ENCODE peak calls at places on chromosomes 6 and 20, in seven cellular contexts. V, U, Q, A, O, J and L are unnamed samples.

GRCh38 chr20:61253264-61253639 is 1.2 kb downstream of the CDH4 start:
- DNase-seq in V (no peak), U (no peak), Q (no peak), A (peak; percentile 40), O (no peak), J (peak; percentile 60), L (no peak)

GRCh38 chr6:35370124-35370741 is 27.9 kb downstream of the PPARD start:
- DNase-seq in V (peak; percentile 49), U (no peak), Q (peak; percentile 89), A (no peak), O (peak; percentile 84), J (peak; percentile 45), L (peak; percentile 29)

GRCh38 chr6:160137989-160138835 is 16.6 kb downstream of the SLC22A1 start:
- DNase-seq in V (peak; percentile 48), U (peak; percentile 36), Q (peak; percentile 64), A (peak; percentile 64), O (peak; percentile 64), J (peak; percentile 61), L (peak; percentile 45)

GRCh38 chr6:146183831-146184230 is 155.0 kb downstream of the GRM1 start:
- DNase-seq in V (no peak), U (no peak), Q (no peak), A (peak; percentile 41), O (no peak), J (no peak), L (no peak)

GRCh38 chr6:6681443-6681842 is 92.9 kb downstream of the LY86 start:
- DNase-seq in V (no peak), U (no peak), Q (no peak), A (no peak), O (no peak), J (no peak), L (no peak)

GRCh38 chr6:81820979-81821378 is 68.5 kb upstream of the TENT5A start:
- DNase-seq in V (no peak), U (no peak), Q (no peak), A (no peak), O (no peak), J (peak; percentile 53), L (peak; percentile 4)

GRCh38 chr20:53032021-53033001 is 60.2 kb downstream of the TSHZ2 start:
- DNase-seq in V (no peak), U (no peak), Q (no peak), A (no peak), O (no peak), J (peak; percentile 54), L (no peak)

GRCh38 chr6:21895591-21895990 is 302.0 kb downstream of the SOX4 start:
- DNase-seq in V (no peak), U (no peak), Q (no peak), A (no peak), O (no peak), J (no peak), L (no peak)

GRCh38 chr20:41619360-41620115 is 1.4 kb upstream of the CHD6 start:
- DNase-seq in V (no peak), U (no peak), Q (no peak), A (no peak), O (no peak), J (no peak), L (no peak)

GRCh38 chr20:31684153-31685003 is 38.3 kb downstream of the BCL2L1 start:
- DNase-seq in V (no peak), U (no peak), Q (no peak), A (no peak), O (no peak), J (no peak), L (peak; percentile 33)

GRCh38 chr20:10077081-10077471 is 42.3 kb downstream of the ANKEF1 start:
- DNase-seq in V (no peak), U (no peak), Q (no peak), A (peak; percentile 16), O (no peak), J (no peak), L (no peak)

GRCh38 chr6:28683945-28684538 is 158.4 kb downstream of the GPX5 start:
- DNase-seq in V (no peak), U (peak; percentile 2), Q (no peak), A (peak; percentile 56), O (no peak), J (peak; percentile 76), L (peak; percentile 4)

GRCh38 chr6:108002365-108003221 is 44.6 kb upstream of the SEC63 start:
- DNase-seq in V (no peak), U (no peak), Q (no peak), A (peak; percentile 19), O (no peak), J (no peak), L (no peak)

GRCh38 chr6:167247814-167248595 is 43.1 kb upstream of the UNC93A start:
- DNase-seq in V (no peak), U (no peak), Q (no peak), A (no peak), O (no peak), J (no peak), L (no peak)

GRCh38 chr6:164252952-164253351 is 838.4 kb downstream of the QKI start:
- DNase-seq in V (no peak), U (no peak), Q (no peak), A (no peak), O (no peak), J (no peak), L (no peak)

GRCh38 chr20:48823476-48823875 is 4.3 kb downstream of the PREX1 start:
- DNase-seq in V (no peak), U (no peak), Q (no peak), A (no peak), O (no peak), J (no peak), L (no peak)

GRCh38 chr6:75488026-75488425 is 5.6 kb downstream of the FILIP1 start:
- DNase-seq in V (no peak), U (no peak), Q (no peak), A (no peak), O (no peak), J (peak; percentile 61), L (no peak)

GRCh38 chr20:15339264-15339663 is 1001.9 kb upstream of the FLRT3 start:
- DNase-seq in V (no peak), U (no peak), Q (no peak), A (no peak), O (no peak), J (no peak), L (no peak)

GRCh38 chr20:11112837-11113236 is 439.0 kb upstream of the JAG1 start:
- DNase-seq in V (no peak), U (no peak), Q (no peak), A (no peak), O (no peak), J (no peak), L (no peak)

GRCh38 chr20:60362531-60362930 is 404.3 kb downstream of the CDH26 start:
- DNase-seq in V (no peak), U (no peak), Q (no peak), A (no peak), O (no peak), J (no peak), L (no peak)

GRCh38 chr20:14778875-14779274 is 441.5 kb upstream of the FLRT3 start:
- DNase-seq in V (no peak), U (no peak), Q (no peak), A (no peak), O (no peak), J (no peak), L (no peak)

GRCh38 chr6:48101277-48101676 is 9.7 kb downstream of the PTCHD4 start:
- DNase-seq in V (no peak), U (no peak), Q (no peak), A (no peak), O (no peak), J (no peak), L (no peak)

GRCh38 chr6:18506387-18507017 is 119.4 kb downstream of the RNF144B start:
- DNase-seq in V (no peak), U (no peak), Q (no peak), A (no peak), O (no peak), J (peak; percentile 81), L (no peak)

GRCh38 chr6:150395388-150396009 is 26.7 kb downstream of the IYD start:
- DNase-seq in V (no peak), U (no peak), Q (no peak), A (peak; percentile 79), O (no peak), J (peak; percentile 82), L (peak; percentile 8)

GRCh38 chr20:52010541-52010940 is 181.0 kb downstream of the ZFP64 start:
- DNase-seq in V (no peak), U (no peak), Q (no peak), A (no peak), O (no peak), J (no peak), L (no peak)

GRCh38 chr6:44805239-44805849 is 417.8 kb downstream of the CDC5L start:
- DNase-seq in V (no peak), U (no peak), Q (no peak), A (no peak), O (no peak), J (no peak), L (no peak)

GRCh38 chr6:1267057-1267732 is 44.7 kb upstream of the FOXQ1 start:
- DNase-seq in V (no peak), U (no peak), Q (no peak), A (no peak), O (no peak), J (no peak), L (no peak)

GRCh38 chr20:34815636-34816035 is 9.8 kb downstream of the NCOA6 start:
- DNase-seq in V (no peak), U (no peak), Q (no peak), A (no peak), O (no peak), J (no peak), L (no peak)

GRCh38 chr20:47588158-47588557 is 86.5 kb downstream of the NCOA3 start:
- DNase-seq in V (no peak), U (no peak), Q (no peak), A (no peak), O (no peak), J (no peak), L (no peak)

GRCh38 chr6:168031411-168032382 is 34.2 kb downstream of the KIF25 start:
- DNase-seq in V (no peak), U (no peak), Q (peak; percentile 67), A (no peak), O (no peak), J (peak; percentile 25), L (no peak)

GRCh38 chr20:6420336-6420735 is 297.5 kb upstream of the FERMT1 start:
- DNase-seq in V (no peak), U (no peak), Q (no peak), A (no peak), O (no peak), J (no peak), L (no peak)

GRCh38 chr20:57672164-57672563 is 37.7 kb downstream of the PMEPA1 start:
- DNase-seq in V (peak; percentile 51), U (no peak), Q (no peak), A (no peak), O (peak; percentile 84), J (no peak), L (no peak)

GRCh38 chr20:62448788-62449187 is 21.4 kb upstream of the RBBP8NL start:
- DNase-seq in V (no peak), U (no peak), Q (no peak), A (no peak), O (no peak), J (no peak), L (no peak)